ENCODE peak calls at places on chromosomes 5 and 9, in six cellular contexts. One of them, this sample, is unnamed.

GRCh38 chr9:13143281-13143680 is 136.2 kb downstream of the MPDZ start:
- DNase-seq in stimulated activated CD4-positive, alpha-beta T cell treated with anti-CD3 and anti-CD28 coated beads, TNF-alpha, amount 100 ng/mL, for 24 hours: no peak
- DNase-seq in epithelial cell of esophagus: no peak
- DNase-seq in C1 segment of cervical spinal cord: peak
- DNase-seq in thoracic aorta: no peak
- DNase-seq in RCC 7860: no peak
- DNase-seq in this sample: no peak

GRCh38 chr5:9529513-9529912 is 16.4 kb downstream of the SEMA5A start:
- DNase-seq in RCC 7860: no peak
- DNase-seq in C1 segment of cervical spinal cord: no peak
- DNase-seq in epithelial cell of esophagus: no peak
- DNase-seq in thoracic aorta: no peak
- DNase-seq in stimulated activated CD4-positive, alpha-beta T cell treated with anti-CD3 and anti-CD28 coated beads, TNF-alpha, amount 100 ng/mL, for 24 hours: no peak
- DNase-seq in this sample: no peak

GRCh38 chr5:1553642-1554409 is 30.1 kb upstream of the LPCAT1 start:
- DNase-seq in C1 segment of cervical spinal cord: no peak
- DNase-seq in thoracic aorta: no peak
- DNase-seq in stimulated activated CD4-positive, alpha-beta T cell treated with anti-CD3 and anti-CD28 coated beads, TNF-alpha, amount 100 ng/mL, for 24 hours: no peak
- DNase-seq in epithelial cell of esophagus: no peak
- DNase-seq in RCC 7860: no peak
- DNase-seq in this sample: no peak

GRCh38 chr9:114028646-114029045 is 49.5 kb downstream of the AMBP start:
- DNase-seq in RCC 7860: no peak
- DNase-seq in thoracic aorta: no peak
- DNase-seq in epithelial cell of esophagus: no peak
- DNase-seq in C1 segment of cervical spinal cord: no peak
- DNase-seq in stimulated activated CD4-positive, alpha-beta T cell treated with anti-CD3 and anti-CD28 coated beads, TNF-alpha, amount 100 ng/mL, for 24 hours: no peak
- DNase-seq in this sample: no peak

GRCh38 chr5:112787261-112787660 is 49.6 kb downstream of the APC start:
- DNase-seq in C1 segment of cervical spinal cord: no peak
- DNase-seq in thoracic aorta: no peak
- DNase-seq in RCC 7860: no peak
- DNase-seq in stimulated activated CD4-positive, alpha-beta T cell treated with anti-CD3 and anti-CD28 coated beads, TNF-alpha, amount 100 ng/mL, for 24 hours: no peak
- DNase-seq in epithelial cell of esophagus: peak
- DNase-seq in this sample: no peak

GRCh38 chr9:27791311-27791710 is 218.0 kb upstream of the C9orf72 start:
- DNase-seq in stimulated activated CD4-positive, alpha-beta T cell treated with anti-CD3 and anti-CD28 coated beads, TNF-alpha, amount 100 ng/mL, for 24 hours: no peak
- DNase-seq in thoracic aorta: no peak
- DNase-seq in epithelial cell of esophagus: peak
- DNase-seq in RCC 7860: no peak
- DNase-seq in C1 segment of cervical spinal cord: no peak
- DNase-seq in this sample: no peak

GRCh38 chr5:135433626-135434426 is 13.3 kb downstream of the DCANP1 start:
- DNase-seq in stimulated activated CD4-positive, alpha-beta T cell treated with anti-CD3 and anti-CD28 coated beads, TNF-alpha, amount 100 ng/mL, for 24 hours: no peak
- DNase-seq in C1 segment of cervical spinal cord: no peak
- DNase-seq in thoracic aorta: no peak
- DNase-seq in RCC 7860: no peak
- DNase-seq in epithelial cell of esophagus: peak
- DNase-seq in this sample: no peak

GRCh38 chr5:130066644-130067043 is 162.4 kb downstream of the CHSY3 start:
- DNase-seq in RCC 7860: no peak
- DNase-seq in epithelial cell of esophagus: no peak
- DNase-seq in C1 segment of cervical spinal cord: no peak
- DNase-seq in thoracic aorta: no peak
- DNase-seq in stimulated activated CD4-positive, alpha-beta T cell treated with anti-CD3 and anti-CD28 coated beads, TNF-alpha, amount 100 ng/mL, for 24 hours: no peak
- DNase-seq in this sample: no peak

GRCh38 chr9:22342489-22343217 is 104.0 kb upstream of the DMRTA1 start:
- DNase-seq in stimulated activated CD4-positive, alpha-beta T cell treated with anti-CD3 and anti-CD28 coated beads, TNF-alpha, amount 100 ng/mL, for 24 hours: no peak
- DNase-seq in RCC 7860: peak
- DNase-seq in epithelial cell of esophagus: peak
- DNase-seq in C1 segment of cervical spinal cord: no peak
- DNase-seq in thoracic aorta: no peak
- DNase-seq in this sample: no peak

GRCh38 chr5:103037673-103038455 is 82.1 kb downstream of the GIN1 start:
- DNase-seq in epithelial cell of esophagus: peak
- DNase-seq in thoracic aorta: no peak
- DNase-seq in stimulated activated CD4-positive, alpha-beta T cell treated with anti-CD3 and anti-CD28 coated beads, TNF-alpha, amount 100 ng/mL, for 24 hours: no peak
- DNase-seq in RCC 7860: no peak
- DNase-seq in C1 segment of cervical spinal cord: no peak
- DNase-seq in this sample: no peak

GRCh38 chr5:57332350-57332749 is 150.3 kb downstream of the ACTBL2 start:
- DNase-seq in C1 segment of cervical spinal cord: no peak
- DNase-seq in RCC 7860: no peak
- DNase-seq in epithelial cell of esophagus: no peak
- DNase-seq in thoracic aorta: no peak
- DNase-seq in stimulated activated CD4-positive, alpha-beta T cell treated with anti-CD3 and anti-CD28 coated beads, TNF-alpha, amount 100 ng/mL, for 24 hours: no peak
- DNase-seq in this sample: no peak

GRCh38 chr5:37735649-37736347 is 104.0 kb downstream of the GDNF start:
- DNase-seq in RCC 7860: peak
- DNase-seq in thoracic aorta: no peak
- DNase-seq in stimulated activated CD4-positive, alpha-beta T cell treated with anti-CD3 and anti-CD28 coated beads, TNF-alpha, amount 100 ng/mL, for 24 hours: no peak
- DNase-seq in C1 segment of cervical spinal cord: no peak
- DNase-seq in epithelial cell of esophagus: no peak
- DNase-seq in this sample: peak

GRCh38 chr9:133527444-133527920 is 2.7 kb upstream of the MYMK start:
- DNase-seq in RCC 7860: no peak
- DNase-seq in epithelial cell of esophagus: no peak
- DNase-seq in stimulated activated CD4-positive, alpha-beta T cell treated with anti-CD3 and anti-CD28 coated beads, TNF-alpha, amount 100 ng/mL, for 24 hours: no peak
- DNase-seq in C1 segment of cervical spinal cord: no peak
- DNase-seq in thoracic aorta: no peak
- DNase-seq in this sample: no peak

GRCh38 chr5:121805931-121806330 is 45.8 kb upstream of the FTMT start:
- DNase-seq in C1 segment of cervical spinal cord: no peak
- DNase-seq in stimulated activated CD4-positive, alpha-beta T cell treated with anti-CD3 and anti-CD28 coated beads, TNF-alpha, amount 100 ng/mL, for 24 hours: no peak
- DNase-seq in RCC 7860: no peak
- DNase-seq in thoracic aorta: no peak
- DNase-seq in epithelial cell of esophagus: no peak
- DNase-seq in this sample: no peak

GRCh38 chr5:139293504-139294371 is at the start of gene MATR3:
- DNase-seq in thoracic aorta: peak
- DNase-seq in stimulated activated CD4-positive, alpha-beta T cell treated with anti-CD3 and anti-CD28 coated beads, TNF-alpha, amount 100 ng/mL, for 24 hours: peak
- DNase-seq in C1 segment of cervical spinal cord: peak
- DNase-seq in epithelial cell of esophagus: peak
- DNase-seq in RCC 7860: peak
- DNase-seq in this sample: peak

GRCh38 chr9:94545940-94546339 is 8.9 kb upstream of the PCAT7 start:
- DNase-seq in epithelial cell of esophagus: no peak
- DNase-seq in RCC 7860: no peak
- DNase-seq in C1 segment of cervical spinal cord: no peak
- DNase-seq in stimulated activated CD4-positive, alpha-beta T cell treated with anti-CD3 and anti-CD28 coated beads, TNF-alpha, amount 100 ng/mL, for 24 hours: no peak
- DNase-seq in thoracic aorta: no peak
- DNase-seq in this sample: no peak

GRCh38 chr5:39283231-39283818 is 64.0 kb upstream of the FYB1 start:
- DNase-seq in RCC 7860: peak
- DNase-seq in C1 segment of cervical spinal cord: peak
- DNase-seq in thoracic aorta: no peak
- DNase-seq in stimulated activated CD4-positive, alpha-beta T cell treated with anti-CD3 and anti-CD28 coated beads, TNF-alpha, amount 100 ng/mL, for 24 hours: peak
- DNase-seq in epithelial cell of esophagus: peak
- DNase-seq in this sample: no peak

This sample was measured in posterior cingulate gyrus.